ENCODE peak calls at places on chromosomes 13 and 19, in four cellular contexts. M, S, U and G are unnamed samples. For H3K36me3, the result is how much of the 10 kb centered on the place peaks cover.

GRCh38 chr19:55175117-55175867 is 4.8 kb downstream of the SYT5 start:
- DNase-seq in M (no peak), S (no peak), U (no peak), G (no peak)

GRCh38 chr13:28652002-28652401 is 6.9 kb upstream of the POMP start:
- DNase-seq in M (no peak), S (no peak), U (no peak), G (no peak)

GRCh38 chr13:108915634-108916497 is 286.5 kb downstream of the MYO16 start:
- DNase-seq in M (peak), S (peak), U (peak), G (no peak)

GRCh38 chr13:43878897-43879322 is 630 bp downstream of the CCDC122 start:
- DNase-seq in M (peak), S (no peak), U (peak), G (no peak)

GRCh38 chr19:17445526-17446165 is 2.8 kb downstream of the TMEM221 start:
- DNase-seq in M (no peak), S (no peak), U (no peak), G (no peak)

GRCh38 chr13:50080158-50080855 is 65.1 kb downstream of the KCNRG start:
- DNase-seq in M (no peak), S (no peak), U (peak), G (peak)

GRCh38 chr19:33998739-33999345 is 173.5 kb upstream of the LSM14A start:
- DNase-seq in M (no peak), S (no peak), U (peak), G (no peak)

GRCh38 chr13:46648166-46648607 is 95.2 kb downstream of the LRCH1 start:
- DNase-seq in M (no peak), S (no peak), U (peak), G (no peak)

GRCh38 chr13:98405107-98405571 is 171.8 kb downstream of the STK24 start:
- DNase-seq in M (no peak), S (peak), U (no peak), G (peak)

GRCh38 chr19:30255783-30256509 is 116.2 kb upstream of the ZNF536 start:
- DNase-seq in M (no peak), S (peak), U (no peak), G (no peak)

DNA sequence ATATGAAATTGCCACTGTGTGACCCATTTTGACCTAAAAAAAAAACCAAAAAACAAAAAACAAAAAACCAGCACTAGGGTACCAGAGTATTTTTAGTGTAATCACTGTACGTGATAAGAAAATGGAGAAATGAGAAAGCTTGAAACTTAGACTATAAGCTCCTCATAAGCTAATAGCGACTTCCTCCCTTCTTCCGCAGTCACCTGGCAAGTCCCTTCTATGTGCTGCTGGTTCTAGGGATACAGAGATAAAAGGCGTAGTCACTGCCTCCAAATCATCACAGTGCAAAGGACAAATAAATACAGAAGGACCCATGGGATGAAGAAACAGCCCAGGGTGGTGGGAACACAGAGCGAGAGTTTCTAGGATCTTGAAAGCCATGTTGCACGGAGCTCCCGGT is 190.3 kb downstream of the TM9SF2 start:
- DNase-seq in M (no peak), S (no peak), U (no peak), G (no peak)
- H2BK12ac ChIP-seq in M (no peak), S (peak), U (no peak), G (no peak)

GRCh38 chr13:110697842-110698241 is 8.1 kb downstream of the CARS2 start:
- DNase-seq in M (no peak), S (no peak), U (no peak), G (no peak)
- H3K36me3 ChIP-seq in M (under half), S (under half), U (under half), G (half or more)

DNA sequence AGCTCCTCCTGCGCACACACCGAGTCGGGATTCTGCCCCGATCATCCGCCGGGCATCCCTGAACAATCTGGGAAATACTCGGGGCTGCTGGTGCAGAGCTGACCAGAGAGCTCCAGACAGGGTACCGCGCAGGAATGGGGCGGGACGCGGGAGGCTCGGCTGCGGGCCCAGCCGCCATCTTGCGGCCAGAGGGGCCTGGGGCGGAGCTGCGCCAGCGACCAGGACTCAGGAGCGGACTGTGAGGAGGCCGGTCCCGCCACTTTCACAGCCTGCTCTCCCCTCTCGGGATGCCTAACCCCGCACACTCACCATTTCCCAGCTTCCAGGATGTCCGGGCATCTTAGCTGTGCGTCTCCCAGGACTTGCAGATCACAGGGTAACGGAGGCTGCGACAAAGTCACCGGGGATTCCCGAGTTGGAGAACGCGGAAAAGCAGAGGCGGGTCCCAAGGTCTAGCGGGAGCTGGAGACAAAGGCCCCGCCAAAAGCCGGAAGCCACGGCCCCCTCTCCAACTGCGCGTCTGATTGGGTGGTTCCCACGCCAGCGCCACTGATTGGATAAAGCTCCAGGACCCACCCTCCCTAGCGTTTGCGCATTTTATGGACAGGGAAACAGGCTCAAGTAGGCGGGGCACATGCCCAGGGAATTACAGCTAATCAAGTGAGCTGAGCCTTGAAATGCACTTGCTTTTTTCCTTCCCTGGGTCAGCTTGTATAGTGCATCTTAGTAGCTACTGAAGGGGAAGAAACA is 15.8 kb upstream of the ZNF43 start:
- DNase-seq in M (peak), S (peak), U (peak), G (peak)
- H4K8ac ChIP-seq in M (peak), S (peak), U (peak), G (peak)

DNA sequence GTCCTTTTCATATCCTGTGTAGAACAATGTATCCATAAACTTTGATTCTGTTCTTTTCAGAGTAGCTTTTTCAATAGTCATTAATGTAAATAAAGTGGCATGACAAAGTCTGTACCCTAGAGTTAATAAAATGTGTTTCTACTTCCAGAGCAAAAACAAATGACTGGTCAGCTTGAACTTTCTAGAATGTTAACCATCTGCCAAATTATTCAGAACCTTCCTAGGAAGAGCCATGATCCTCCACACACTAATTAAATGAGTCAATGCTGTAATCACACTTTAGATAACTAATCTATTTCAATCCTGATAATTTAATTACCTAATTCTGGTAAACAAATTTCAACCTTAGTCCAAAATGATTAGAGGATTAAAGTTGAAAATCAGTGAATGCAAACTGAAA is 73.1 kb downstream of the DIAPH3 start:
- DNase-seq in M (no peak), S (no peak), U (no peak), G (no peak)
- H2BK12ac ChIP-seq in M (no peak), S (no peak), U (no peak), G (no peak)

GRCh38 chr19:27779953-27780352 is 1433.0 kb downstream of the UQCRFS1 start:
- DNase-seq in M (no peak), S (no peak), U (no peak), G (no peak)
- H3K36me3 ChIP-seq in M (under half), S (under half), U (under half), G (under half)

DNA sequence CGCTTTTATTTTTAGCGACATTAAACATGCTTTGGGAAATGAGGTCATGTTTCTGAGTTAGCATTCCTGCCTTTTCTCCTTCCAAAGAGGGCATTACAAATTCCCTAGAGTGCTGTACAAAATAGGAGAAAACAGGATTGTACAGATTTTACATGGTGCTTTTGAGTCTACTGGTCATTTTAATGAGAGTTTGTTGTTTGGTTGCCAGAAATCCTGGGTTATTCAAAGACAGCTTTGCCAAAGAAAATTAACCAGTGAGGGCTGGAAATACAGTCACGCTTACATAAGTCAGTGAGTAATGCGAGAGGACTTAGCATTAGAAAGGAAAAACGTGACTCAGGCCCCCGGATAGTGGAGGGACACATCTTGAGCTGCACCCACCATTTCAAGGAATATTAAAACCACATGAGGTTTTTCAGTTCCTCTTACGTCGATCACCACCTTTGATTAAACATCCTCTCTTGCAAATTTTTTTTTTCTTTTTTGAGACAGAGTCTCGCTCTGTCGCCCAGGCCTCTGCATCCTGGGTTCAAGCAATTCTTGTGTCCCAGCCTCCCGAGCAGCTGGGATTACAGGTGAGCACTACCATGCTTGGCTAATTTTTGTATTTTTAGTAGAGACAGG is 55.4 kb downstream of the SACS start:
- DNase-seq in M (peak), S (no peak), U (peak), G (no peak)
- H4K8ac ChIP-seq in M (no peak), S (no peak), U (no peak), G (no peak)

GRCh38 chr19:5392476-5392875 is 51.9 kb upstream of the PTPRS start:
- DNase-seq in M (no peak), S (no peak), U (no peak), G (no peak)

GRCh38 chr19:5386841-5387240 is 46.2 kb upstream of the PTPRS start:
- DNase-seq in M (no peak), S (no peak), U (no peak), G (no peak)

GRCh38 chr19:5387472-5387871 is 46.9 kb upstream of the PTPRS start:
- DNase-seq in M (no peak), S (no peak), U (no peak), G (no peak)

GRCh38 chr19:5393088-5393487 is 52.5 kb upstream of the PTPRS start:
- DNase-seq in M (no peak), S (no peak), U (no peak), G (no peak)

GRCh38 chr19:5389353-5389752 is 48.7 kb upstream of the PTPRS start:
- DNase-seq in M (no peak), S (no peak), U (no peak), G (no peak)
- H2BK12ac ChIP-seq in M (no peak), S (no peak), U (no peak), G (no peak)

GRCh38 chr19:4922530-4923378 is 13.5 kb downstream of the UHRF1 start:
- DNase-seq in M (no peak), S (no peak), U (no peak), G (no peak)
- H3K36me3 ChIP-seq in M (under half), S (under half), U (under half), G (half or more)